ENCODE peak calls at places on chromosomes 16 and 17, in seven cellular contexts. N, L, X, G, S, M and C are unnamed samples.

GRCh38 chr17:8900626-8901585 is 33.4 kb upstream of the PIK3R6 start:
- DNase-seq in X (no peak), S (no peak), N (no peak), M (no peak), G (peak; percentile 26), L (no peak), C (no peak)

GRCh38 chr16:87874639-87875472 is 5.5 kb upstream of the SLC7A5 start:
- DNase-seq in X (no peak), G (peak; percentile 84), L (no peak), M (no peak), S (no peak), N (no peak), C (no peak)

GRCh38 chr17:11943759-11944347 is 53.4 kb downstream of the ZNF18 start:
- DNase-seq in M (no peak), X (no peak), L (no peak), S (no peak), N (no peak), G (no peak), C (no peak)

GRCh38 chr16:74521691-74522090 is 85.2 kb downstream of the GLG1 start:
- DNase-seq in S (no peak), X (no peak), N (no peak), M (no peak), L (no peak), G (no peak), C (no peak)

GRCh38 chr17:2697611-2698162 is 13.9 kb downstream of the CLUH start:
- DNase-seq in N (no peak), M (peak; percentile 58), S (no peak), L (no peak), G (peak; percentile 1), X (no peak), C (no peak)

GRCh38 chr17:38705803-38706624 is 941 bp downstream of the MLLT6 start:
- DNase-seq in L (no peak), X (no peak), G (peak; percentile 61), N (peak; percentile 72), M (peak; percentile 82), S (no peak), C (peak; percentile 87)

GRCh38 chr16:3013491-3013951 is 798 bp downstream of the CLDN9 start:
- DNase-seq in N (no peak), S (no peak), L (no peak), M (no peak), X (no peak), G (no peak), C (no peak)

GRCh38 chr16:87582221-87582965 is 19.9 kb upstream of the JPH3 start:
- DNase-seq in S (no peak), L (no peak), G (no peak), X (no peak), M (peak; percentile 82), N (peak; percentile 73), C (peak; percentile 68)

GRCh38 chr17:46979023-46979870 is at the start of gene RPRML:
- DNase-seq in X (no peak), N (peak; percentile 41), G (peak; percentile 55), S (no peak), M (no peak), L (peak; percentile 11), C (peak; percentile 79)

GRCh38 chr17:71417142-71417541 is 703.7 kb upstream of the SOX9 start:
- DNase-seq in N (no peak), L (no peak), G (no peak), M (no peak), X (no peak), S (no peak), C (no peak)

GRCh38 chr17:44176257-44176656 is 5.8 kb downstream of the ASB16 start:
- DNase-seq in X (no peak), L (no peak), G (no peak), S (no peak), N (no peak), M (no peak), C (no peak)

GRCh38 chr17:79842656-79843474 is 3.6 kb upstream of the CBX4 start:
- DNase-seq in N (no peak), X (no peak), G (peak; percentile 33), S (no peak), M (no peak), L (no peak), C (no peak)

GRCh38 chr16:55146939-55147338 is 177.1 kb upstream of the IRX6 start:
- DNase-seq in S (no peak), M (no peak), N (no peak), X (no peak), L (no peak), G (no peak), C (no peak)

GRCh38 chr16:67936876-67937605 is 391 bp upstream of the PSMB10 start:
- DNase-seq in N (no peak), L (peak; percentile 85), S (no peak), X (peak; percentile 93), M (no peak), G (peak; percentile 78), C (peak; percentile 60)

GRCh38 chr17:43604549-43604948 is 57.2 kb downstream of the MEOX1 start:
- DNase-seq in N (no peak), L (no peak), X (no peak), S (no peak), G (no peak), M (no peak), C (no peak)

GRCh38 chr16:82995927-82996441 is 369.2 kb downstream of the CDH13 start:
- DNase-seq in N (no peak), X (no peak), M (no peak), G (no peak), S (peak; percentile 63), L (no peak), C (no peak)

GRCh38 chr16:89143911-89144675 is 27.5 kb upstream of the CDH15 start:
- DNase-seq in S (no peak), N (no peak), L (no peak), X (no peak), M (no peak), G (no peak), C (peak; percentile 48)

GRCh38 chr16:70638814-70639792 is 7.3 kb upstream of the IL34 start:
- DNase-seq in X (no peak), G (no peak), N (no peak), L (no peak), S (no peak), M (no peak), C (no peak)

GRCh38 chr17:49567104-49567521 is 8.6 kb upstream of the NXPH3 start:
- DNase-seq in M (no peak), G (no peak), L (no peak), S (no peak), N (no peak), X (no peak), C (peak; percentile 70)

GRCh38 chr17:49459401-49459984 is 35.6 kb upstream of the NGFR start:
- DNase-seq in N (no peak), M (no peak), X (no peak), G (peak; percentile 12), L (no peak), S (no peak), C (no peak)

GRCh38 chr17:77716289-77716929 is 242.1 kb upstream of the TNRC6C start:
- DNase-seq in M (no peak), S (no peak), X (no peak), N (no peak), G (no peak), L (no peak), C (no peak)

GRCh38 chr17:57755479-57756070 is 10.5 kb upstream of the CCDC182 start:
- DNase-seq in N (no peak), X (no peak), L (no peak), M (no peak), G (no peak), S (no peak), C (no peak)

GRCh38 chr16:65415460-65415859 is 293.6 kb upstream of the CDH11 start:
- DNase-seq in L (no peak), G (no peak), M (no peak), X (no peak), N (no peak), S (no peak), C (no peak)

GRCh38 chr16:20385844-20386832 is 18.4 kb downstream of the PDILT start:
- DNase-seq in L (peak; percentile 70), M (no peak), S (no peak), X (peak; percentile 45), G (peak; percentile 67), N (peak; percentile 62), C (peak; percentile 82)

GRCh38 chr17:61816538-61816937 is 46.8 kb downstream of the BRIP1 start:
- DNase-seq in L (no peak), S (no peak), N (no peak), G (no peak), M (no peak), X (peak; percentile 42), C (no peak)